ENCODE peak calls at places on chromosomes 12 and 14, in four cellular contexts. E is tibial artery, G is breast epithelium, F is body of pancreas. J is an unnamed sample.

GRCh38 chr12:57104292-57104910 is 6.8 kb downstream of the STAT6 start:
- DNase-seq in E (no peak), G (no peak), F (no peak), J (no peak)

GRCh38 chr14:100279133-100279532 is 27.1 kb downstream of the SLC25A29 start:
- DNase-seq in E (no peak), G (no peak), F (no peak), J (no peak)

GRCh38 chr12:4044101-4044500 is 170.9 kb upstream of the PARP11 start:
- DNase-seq in E (no peak), G (no peak), F (no peak), J (no peak)

GRCh38 chr12:64679487-64679983 is 69.2 kb downstream of the RASSF3 start:
- DNase-seq in E (peak; percentile 87), G (peak; percentile 82), F (peak; percentile 53), J (peak; percentile 84)

GRCh38 chr12:47408171-47408871 is 297.5 kb downstream of the RPAP3 start:
- DNase-seq in E (no peak), G (no peak), F (peak; percentile 51), J (peak; percentile 26)

GRCh38 chr12:118188690-118189371 is 52.9 kb downstream of the PEBP1 start:
- DNase-seq in E (peak; percentile 29), G (no peak), F (peak; percentile 35), J (no peak)

GRCh38 chr12:11901687-11902524 is 168.8 kb upstream of the BCL2L14 start:
- DNase-seq in E (no peak), G (no peak), F (no peak), J (no peak)

GRCh38 chr12:64193931-64194330 is 28.2 kb downstream of the KICS2 start:
- DNase-seq in E (no peak), G (no peak), F (no peak), J (no peak)

GRCh38 chr12:81257952-81258551 is 180.2 kb downstream of the ACSS3 start:
- DNase-seq in E (no peak), G (no peak), F (no peak), J (peak; percentile 0)

GRCh38 chr14:89866458-89866857 is 88.1 kb downstream of the EFCAB11 start:
- DNase-seq in E (no peak), G (no peak), F (no peak), J (no peak)
- H3K27ac ChIP-seq in E (no peak overlapping the region), G (no peak overlapping the region), F (no peak overlapping the region), J (no peak overlapping the region)

DNA sequence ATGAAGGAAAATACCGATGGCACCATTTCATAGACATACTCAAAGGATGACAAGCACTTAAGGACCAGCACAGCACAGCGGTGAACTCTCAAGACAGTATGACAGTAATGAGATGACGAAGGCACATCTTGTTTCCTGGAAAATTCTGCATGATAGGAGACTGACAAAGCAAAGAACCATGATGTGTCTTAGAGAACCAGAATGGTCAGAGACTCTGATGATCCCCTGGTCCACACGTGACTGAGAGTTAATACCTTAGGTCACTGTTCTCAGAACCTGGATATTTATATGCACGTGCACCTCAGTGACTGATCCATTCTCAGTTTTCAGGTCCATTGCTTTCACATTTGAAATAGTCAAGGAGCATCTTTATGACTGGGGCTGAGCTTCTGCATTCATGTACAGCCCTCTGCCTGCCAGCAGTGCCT is 35.3 kb downstream of the PROX2 start:
- DNase-seq in E (no peak), G (no peak), F (no peak), J (no peak)
- H3K27ac ChIP-seq in E (no peak overlapping the region), G (no peak overlapping the region), F (no peak overlapping the region), J (no peak overlapping the region)

DNA sequence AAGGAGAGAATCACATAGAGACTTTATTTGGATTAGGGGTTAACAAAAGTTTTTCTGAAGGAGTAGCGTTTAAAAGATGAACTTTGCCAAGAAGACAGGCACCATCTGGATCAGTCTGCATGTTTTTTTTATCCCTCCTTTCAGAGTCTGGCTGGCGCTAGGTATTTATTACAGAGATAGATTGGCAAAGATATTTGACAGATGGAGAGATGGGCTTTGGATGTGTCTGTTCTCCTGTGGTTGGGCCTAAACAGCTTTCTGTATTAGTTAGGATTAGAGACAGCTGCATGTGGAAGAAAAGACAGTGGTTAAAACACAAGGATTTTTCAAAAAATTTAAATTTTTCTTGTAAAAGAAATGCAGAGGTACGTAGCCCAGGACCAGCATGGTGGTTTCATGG is 133.9 kb downstream of the C12orf75 start:
- DNase-seq in E (no peak), G (no peak), F (no peak), J (no peak)
- H3K27ac ChIP-seq in E (no peak overlapping the region), G (no peak overlapping the region), F (no peak overlapping the region), J (no peak overlapping the region)

GRCh38 chr12:54036620-54037359 is 3.9 kb downstream of the HOXC5 start:
- DNase-seq in E (no peak), G (no peak), F (no peak), J (no peak)

GRCh38 chr12:54037360-54038259 is 4.8 kb downstream of the HOXC5 start:
- DNase-seq in E (no peak), G (no peak), F (no peak), J (no peak)

GRCh38 chr12:54038760-54039414 is 6.0 kb downstream of the HOXC5 start:
- DNase-seq in E (peak; percentile 65), G (peak; percentile 77), F (no peak), J (no peak)

GRCh38 chr12:54039417-54040147 is 6.7 kb downstream of the HOXC5 start:
- DNase-seq in E (peak; percentile 67), G (no peak), F (no peak), J (no peak)

DNA sequence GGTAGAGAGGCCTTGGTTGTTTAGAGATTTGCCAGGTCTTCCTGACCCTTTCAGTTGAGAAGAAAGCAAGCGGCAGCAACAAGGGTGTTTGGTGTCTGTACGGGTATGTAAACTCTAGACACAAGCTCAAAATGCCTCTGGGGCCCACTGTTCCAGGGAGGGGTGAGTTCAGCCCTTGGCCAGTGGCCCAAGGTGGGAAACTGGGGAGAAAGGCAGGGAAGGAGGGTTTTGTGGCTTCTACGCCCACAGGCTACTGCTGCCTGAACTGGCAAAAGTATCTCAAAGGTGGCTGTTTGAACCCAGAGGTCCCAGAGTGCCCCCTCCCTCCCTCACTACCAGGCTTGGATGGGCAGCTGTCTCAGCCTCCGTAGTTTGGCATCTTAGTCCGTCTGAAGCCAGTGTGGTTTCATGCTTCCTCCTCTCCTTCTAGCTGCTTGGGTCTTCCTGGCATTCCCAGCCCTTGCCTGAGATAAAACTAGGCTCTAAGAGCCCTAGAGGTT is 5.5 kb downstream of the HOXC5 start:
- DNase-seq in E (no peak), G (no peak), F (no peak), J (no peak)
- H3K27ac ChIP-seq in E (peak overlapping the region; percentile 58), G (peak overlapping the region; percentile 25), F (no peak overlapping the region), J (no peak overlapping the region)

GRCh38 chr14:88748288-88748687 is 44.5 kb downstream of the EML5 start:
- DNase-seq in E (no peak), G (no peak), F (no peak), J (no peak)

GRCh38 chr14:88750413-88750812 is 42.3 kb downstream of the EML5 start:
- DNase-seq in E (no peak), G (no peak), F (no peak), J (no peak)

GRCh38 chr14:88750945-88751344 is 41.8 kb downstream of the EML5 start:
- DNase-seq in E (no peak), G (no peak), F (no peak), J (no peak)

GRCh38 chr14:88746042-88746441 is 46.7 kb downstream of the EML5 start:
- DNase-seq in E (no peak), G (no peak), F (no peak), J (no peak)

DNA sequence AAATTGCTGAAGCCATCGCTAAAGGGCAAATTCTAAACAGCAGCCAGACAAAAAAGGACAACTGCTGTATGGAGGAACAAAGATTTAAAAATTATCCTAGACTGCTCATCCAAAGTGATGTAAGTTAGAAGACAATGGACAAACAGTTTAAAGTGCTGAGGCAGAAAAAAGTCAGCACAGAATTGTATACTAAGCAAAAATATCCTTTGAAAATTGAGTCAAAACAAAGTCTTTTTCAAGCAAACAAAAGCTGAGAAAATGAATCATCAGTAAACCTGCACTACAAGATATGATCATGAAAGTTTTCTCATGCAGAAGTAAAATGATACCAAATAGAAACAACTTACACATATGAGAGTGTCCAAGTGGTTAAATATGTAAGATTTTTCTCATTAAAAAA is 43.6 kb downstream of the EML5 start:
- DNase-seq in E (no peak), G (no peak), F (no peak), J (no peak)
- H3K27ac ChIP-seq in E (no peak overlapping the region), G (no peak overlapping the region), F (no peak overlapping the region), J (no peak overlapping the region)

DNA sequence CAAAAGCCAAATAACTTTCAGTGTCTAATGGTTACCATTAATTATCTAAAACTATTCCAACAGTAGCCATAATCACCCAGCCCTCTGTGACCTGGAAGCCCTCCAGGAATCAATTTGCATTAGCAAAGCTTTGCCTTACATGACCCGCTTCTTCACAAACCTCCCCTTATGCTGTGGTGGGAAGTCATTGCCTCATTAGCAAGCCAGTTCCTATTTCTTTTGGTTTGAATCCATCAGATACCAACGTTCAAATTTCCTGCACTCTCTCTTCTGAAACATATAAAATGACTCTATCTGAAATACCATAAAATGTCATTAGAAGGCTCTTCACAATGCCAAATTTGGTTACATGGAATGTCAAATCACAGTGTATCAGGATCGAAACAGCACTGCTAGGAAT is 268.3 kb upstream of the PRKD1 start:
- DNase-seq in E (no peak), G (no peak), F (no peak), J (no peak)
- H3K27ac ChIP-seq in E (peak overlapping the region; percentile 67), G (no peak overlapping the region), F (no peak overlapping the region), J (no peak overlapping the region)